ENCODE peak calls at places on chromosomes 6 and 20, in four cellular contexts. M, X, F and I are unnamed samples.

GRCh38 chr6:109695468-109695867 is 4.4 kb downstream of the FIG4 start:
- DNase-seq in M (peak), X (no peak), F (no peak), I (no peak)

GRCh38 chr6:167504412-167504961 is 179.6 kb downstream of the TTLL2 start:
- DNase-seq in M (no peak), X (no peak), F (no peak), I (no peak)

GRCh38 chr6:6697620-6698019 is 109.1 kb downstream of the LY86 start:
- DNase-seq in M (peak), X (no peak), F (no peak), I (no peak)

GRCh38 chr6:41470341-41471063 is 75.7 kb upstream of the FOXP4 start:
- DNase-seq in M (no peak), X (no peak), F (no peak), I (no peak)

GRCh38 chr20:46955601-46956556 is 61.2 kb downstream of the EYA2 start:
- DNase-seq in M (no peak), X (no peak), F (no peak), I (peak)

GRCh38 chr20:12040261-12040660 is 122.6 kb downstream of the BTBD3 start:
- DNase-seq in M (no peak), X (no peak), F (no peak), I (no peak)

GRCh38 chr20:25540273-25540672 is 45.1 kb downstream of the NINL start:
- DNase-seq in M (no peak), X (no peak), F (no peak), I (no peak)

GRCh38 chr20:11375966-11376365 is 541.7 kb upstream of the BTBD3 start:
- DNase-seq in M (no peak), X (no peak), F (no peak), I (peak)

GRCh38 chr6:107304421-107305025 is 154.8 kb downstream of the PDSS2 start:
- DNase-seq in M (no peak), X (no peak), F (no peak), I (peak)

GRCh38 chr6:143301204-143301603 is 149.3 kb downstream of the ADAT2 start:
- DNase-seq in M (no peak), X (no peak), F (no peak), I (no peak)

GRCh38 chr6:35566794-35567193 is 54.1 kb upstream of the TULP1 start:
- DNase-seq in M (no peak), X (no peak), F (no peak), I (no peak)

GRCh38 chr20:25315418-25316210 is 67.7 kb downstream of the PYGB start:
- DNase-seq in M (no peak), X (no peak), F (no peak), I (peak)

GRCh38 chr20:47392721-47393073 is 36.2 kb upstream of the ZMYND8 start:
- DNase-seq in M (no peak), X (no peak), F (no peak), I (peak)

GRCh38 chr6:115830895-115831294 is 229.8 kb downstream of the FRK start:
- DNase-seq in M (no peak), X (no peak), F (no peak), I (no peak)

GRCh38 chr20:36792422-36792821 is 18.9 kb upstream of the DSN1 start:
- DNase-seq in M (peak), X (no peak), F (peak), I (peak)

GRCh38 chr20:50957276-50957675 is 1.1 kb downstream of the DPM1 start:
- DNase-seq in M (peak), X (no peak), F (no peak), I (no peak)

GRCh38 chr20:58891686-58892125 is 39.2 kb downstream of the GNAS start:
- DNase-seq in M (no peak), X (no peak), F (peak), I (no peak)

GRCh38 chr20:44475694-44476560 is at the start of gene TTPAL:
- DNase-seq in M (peak), X (peak), F (peak), I (peak)

GRCh38 chr6:24936641-24937317 is 1.0 kb upstream of the RIPOR2 start:
- DNase-seq in M (no peak), X (peak), F (no peak), I (peak)

GRCh38 chr20:9375221-9375681 is 139.1 kb upstream of the LAMP5 start:
- DNase-seq in M (no peak), X (no peak), F (no peak), I (peak)

GRCh38 chr6:47737406-47737805 is 39.0 kb downstream of the ADGRF4 start:
- DNase-seq in M (no peak), X (no peak), F (no peak), I (no peak)

GRCh38 chr6:1865585-1865984 is 255.9 kb downstream of the FOXC1 start:
- DNase-seq in M (no peak), X (no peak), F (no peak), I (no peak)

GRCh38 chr20:51326241-51326819 is 216.2 kb downstream of the NFATC2 start:
- DNase-seq in M (peak), X (no peak), F (peak), I (peak)

GRCh38 chr6:85551264-85551663 is 42.4 kb downstream of the SNX14 start:
- DNase-seq in M (no peak), X (no peak), F (peak), I (no peak)

GRCh38 chr20:21183722-21184121 is 57.8 kb downstream of the KIZ start:
- DNase-seq in M (no peak), X (no peak), F (no peak), I (peak)

GRCh38 chr6:7909323-7910276 is 988 bp downstream of the TXNDC5 start:
- DNase-seq in M (peak), X (no peak), F (peak), I (peak)

GRCh38 chr6:121879149-121879548 is 443.7 kb downstream of the GJA1 start:
- DNase-seq in M (no peak), X (no peak), F (no peak), I (peak)

GRCh38 chr6:112150363-112150762 is 63.0 kb downstream of the FAM229B start:
- DNase-seq in M (no peak), X (no peak), F (no peak), I (peak)

GRCh38 chr20:20487811-20488210 is 119.9 kb downstream of the INSM1 start:
- DNase-seq in M (no peak), X (no peak), F (no peak), I (peak)

GRCh38 chr6:137878810-137879285 is 11.8 kb downstream of the TNFAIP3 start:
- DNase-seq in M (no peak), X (no peak), F (no peak), I (no peak)

GRCh38 chr20:37986063-37986858 is 47.0 kb downstream of the TTI1 start:
- DNase-seq in M (no peak), X (no peak), F (no peak), I (no peak)
- TF ChIP-seq FOS in M (no peak), X (no peak), F (no peak), I (no peak)

GRCh38 chr6:157034433-157035230 is 257.5 kb downstream of the ARID1B start:
- DNase-seq in M (peak), X (no peak), F (peak), I (peak)
- H3K9ac ChIP-seq in M (no peak), X (no peak), F (no peak), I (peak)

DNA sequence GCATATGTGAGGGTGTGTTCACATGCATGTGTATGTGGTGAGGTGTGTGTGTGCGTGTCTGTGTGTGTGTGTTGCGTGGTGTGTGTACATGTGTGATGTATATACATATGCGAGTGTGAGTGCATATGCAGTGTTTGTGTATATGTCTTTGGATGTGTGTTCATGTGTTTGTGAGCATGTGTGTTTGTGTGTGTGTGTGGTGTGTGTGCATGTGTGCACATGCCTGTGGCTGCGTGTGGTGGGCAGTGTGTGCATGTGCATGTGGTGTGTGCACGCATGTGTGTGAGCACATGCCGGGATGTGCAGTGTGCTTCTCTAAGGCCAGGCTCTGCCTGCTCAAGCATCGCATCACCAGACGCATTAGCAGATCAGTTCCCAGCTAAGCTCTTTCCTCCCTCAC is 5.7 kb downstream of the THBS2 start:
- DNase-seq in M (no peak), X (no peak), F (no peak), I (no peak)
- TF ChIP-seq FOS in M (no peak), X (no peak), F (no peak), I (no peak)

GRCh38 chr20:52972965-52973819 is 1.0 kb downstream of the TSHZ2 start:
- DNase-seq in M (no peak), X (no peak), F (no peak), I (no peak)

GRCh38 chr20:52974155-52974554 is 2.0 kb downstream of the TSHZ2 start:
- DNase-seq in M (no peak), X (peak), F (no peak), I (no peak)

GRCh38 chr20:52972190-52972937 is at the start of gene TSHZ2:
- DNase-seq in M (no peak), X (no peak), F (no peak), I (peak)

GRCh38 chr20:52975024-52975732 is 3.0 kb downstream of the TSHZ2 start:
- DNase-seq in M (no peak), X (peak), F (no peak), I (no peak)

GRCh38 chr20:52971498-52972189 is 514 bp upstream of the TSHZ2 start:
- DNase-seq in M (no peak), X (no peak), F (no peak), I (no peak)
- H3K9ac ChIP-seq in M (no peak), X (no peak), F (no peak), I (no peak)

DNA sequence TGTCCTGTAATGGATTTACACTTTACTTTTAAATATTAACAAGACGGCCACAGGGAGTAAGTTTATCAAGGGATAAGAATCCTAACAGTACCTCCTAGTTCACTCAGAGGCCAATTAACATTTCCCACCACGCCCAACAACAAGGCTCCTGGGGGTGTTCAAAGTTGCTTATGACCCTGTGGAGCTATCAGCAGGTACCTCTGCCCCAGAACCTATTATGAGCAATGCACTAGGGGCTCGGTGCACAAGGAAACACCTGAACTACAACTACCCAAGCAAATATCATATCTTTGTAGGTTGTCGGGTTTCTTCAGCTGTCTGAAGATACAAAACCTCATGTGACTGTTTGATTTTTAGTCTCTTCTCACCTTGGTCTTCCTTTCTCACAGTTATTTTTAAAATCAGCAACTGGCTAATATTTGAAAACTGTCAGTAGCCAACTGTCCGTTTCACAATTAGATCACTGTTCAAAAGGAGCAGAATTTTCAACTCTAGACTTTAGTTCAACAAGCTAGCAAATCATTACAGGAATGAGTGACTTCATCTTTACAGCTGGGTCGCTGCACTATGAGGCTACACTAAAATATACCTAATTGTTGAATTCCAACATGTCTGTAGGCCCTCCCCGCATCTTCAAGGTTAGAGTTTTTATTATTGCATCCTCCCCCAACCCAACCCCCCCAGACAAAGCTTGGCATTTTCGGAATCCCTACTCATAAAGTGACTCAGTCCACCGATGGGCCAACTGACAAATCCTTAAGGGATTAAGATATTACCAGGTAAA is 38.1 kb downstream of the B4GALT5 start:
- DNase-seq in M (no peak), X (peak), F (no peak), I (no peak)
- TF ChIP-seq FOS in M (no peak), X (no peak), F (no peak), I (no peak)

GRCh38 chr20:48735112-48735511 is 92.7 kb downstream of the PREX1 start:
- DNase-seq in M (no peak), X (no peak), F (no peak), I (no peak)
- H3K9ac ChIP-seq in M (no peak), X (no peak), F (no peak), I (no peak)

DNA sequence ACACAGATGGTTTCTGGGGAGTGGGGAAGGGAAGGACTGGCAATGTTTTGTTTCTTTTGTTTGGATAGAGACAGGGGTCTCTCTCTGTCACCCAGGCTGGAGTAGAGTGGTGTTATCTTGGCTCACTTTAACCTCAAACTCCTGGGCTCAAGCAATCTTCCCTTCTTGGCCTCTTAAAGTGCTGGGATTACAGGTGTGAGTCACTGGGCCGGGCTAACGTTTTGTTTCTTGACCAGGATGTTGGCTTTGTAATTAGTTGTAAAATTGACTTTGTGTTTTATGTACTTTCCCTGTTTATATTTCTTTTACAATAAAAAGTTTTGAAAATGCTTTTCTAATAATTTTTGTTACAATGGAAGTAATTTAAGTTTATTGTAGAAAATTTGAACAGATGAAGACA is 10.9 kb downstream of the SPATS1 start:
- DNase-seq in M (no peak), X (no peak), F (no peak), I (no peak)
- TF ChIP-seq FOS in M (no peak), X (no peak), F (no peak), I (no peak)

DNA sequence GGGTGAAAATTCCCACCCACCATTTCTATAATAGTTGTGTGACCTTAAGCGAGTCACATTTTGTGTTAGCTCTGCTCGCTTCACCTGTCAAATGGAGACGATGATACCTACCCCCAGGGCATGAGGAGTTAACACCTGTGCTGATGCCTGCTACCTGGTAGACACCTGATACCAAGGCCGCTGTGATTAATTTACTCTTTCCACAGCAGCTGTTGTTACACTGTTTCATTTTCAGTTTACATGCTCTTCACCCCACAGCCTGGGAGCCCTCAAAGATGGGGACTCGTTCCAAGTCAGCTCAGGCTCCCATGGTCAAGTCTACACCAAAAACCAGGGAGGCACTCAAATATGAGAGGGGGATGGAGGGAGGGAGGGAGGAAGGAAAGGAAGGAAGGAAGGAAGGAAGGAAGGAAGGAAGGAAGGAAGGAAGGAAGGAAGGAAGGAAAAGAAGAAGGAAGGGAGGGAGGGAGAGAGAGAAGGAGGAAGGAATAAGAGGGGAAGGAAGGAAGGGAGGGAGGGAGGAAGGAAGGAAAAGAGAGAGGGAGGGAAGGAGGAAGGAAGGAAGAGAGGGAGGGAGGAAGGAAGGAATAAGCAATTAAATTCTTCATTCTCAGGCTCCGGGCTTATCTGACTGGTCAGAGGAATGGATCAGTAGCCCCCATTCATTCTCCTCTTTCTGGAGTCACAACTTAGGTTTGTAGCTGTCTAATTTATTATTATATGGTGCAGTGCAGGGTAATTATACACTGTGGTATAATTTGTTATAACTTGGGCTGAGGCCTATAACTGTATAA is 40.9 kb downstream of the PDYN start:
- DNase-seq in M (no peak), X (peak), F (no peak), I (no peak)
- H3K9ac ChIP-seq in M (no peak), X (no peak), F (no peak), I (no peak)

GRCh38 chr6:16276991-16277981 is 38.9 kb downstream of the GMPR start:
- DNase-seq in M (peak), X (no peak), F (peak), I (peak)
- TF ChIP-seq FOS in M (peak), X (no peak), F (peak), I (peak)